ENCODE peak calls at places on chromosomes 2 and 18, in eight cellular contexts. D, C, L, V, E, Q, K and Z are unnamed samples.
A peak's percentile ranks its signal among the peaks of the same experiment; 100 is the strongest.

GRCh38 chr2:47660167-47660566 is 122.8 kb upstream of the MSH6 start:
- DNase-seq in Q (no peak), V (no peak), C (no peak), L (no peak), E (no peak), K (no peak), D (no peak), Z (no peak)

GRCh38 chr2:69538872-69539548 is 101.8 kb upstream of the NFU1 start:
- DNase-seq in L (no peak), V (no peak), E (no peak), D (no peak), K (no peak), C (no peak), Q (peak; percentile 13), Z (no peak)

GRCh38 chr2:108928660-108929377 is 60.2 kb downstream of the EDAR start:
- DNase-seq in V (no peak), Q (no peak), D (no peak), C (no peak), L (no peak), E (no peak), K (no peak), Z (no peak)

GRCh38 chr2:204535764-204536163 is 9.5 kb upstream of the PARD3B start:
- DNase-seq in V (no peak), K (no peak), E (no peak), C (no peak), Q (no peak), D (no peak), L (no peak), Z (no peak)

GRCh38 chr2:9737053-9737875 is 106.0 kb upstream of the TAF1B start:
- DNase-seq in E (no peak), D (peak; percentile 66), L (no peak), Q (no peak), K (no peak), V (no peak), C (no peak), Z (no peak)

GRCh38 chr2:207764096-207764630 is 5.5 kb downstream of the FZD5 start:
- DNase-seq in K (no peak), C (no peak), V (no peak), E (no peak), L (no peak), D (no peak), Q (no peak), Z (no peak)

GRCh38 chr2:4020153-4020552 is 316.8 kb downstream of the DCDC2C start:
- DNase-seq in D (no peak), V (no peak), L (no peak), E (no peak), Q (peak; percentile 21), C (no peak), K (peak; percentile 73), Z (no peak)

GRCh38 chr2:55519908-55520885 is 679 bp downstream of the CFAP36 start:
- DNase-seq in L (peak; percentile 48), Q (no peak), V (no peak), C (peak; percentile 44), D (peak; percentile 8), K (no peak), E (no peak), Z (no peak)

GRCh38 chr2:72139471-72139870 is 8.2 kb downstream of the CYP26B1 start:
- DNase-seq in C (no peak), D (no peak), L (peak; percentile 30), V (no peak), K (no peak), Q (no peak), E (no peak), Z (no peak)

GRCh38 chr18:5424903-5425302 is 118.9 kb downstream of the EPB41L3 start:
- DNase-seq in E (no peak), V (no peak), Q (peak; percentile 44), K (peak; percentile 66), C (no peak), L (no peak), D (peak; percentile 17), Z (no peak)

GRCh38 chr2:164657129-164657528 is 35.8 kb upstream of the GRB14 start:
- DNase-seq in L (no peak), Q (peak; percentile 86), V (no peak), D (peak; percentile 92), C (no peak), E (no peak), K (no peak), Z (no peak)

GRCh38 chr2:1675633-1676032 is 68.7 kb downstream of the PXDN start:
- DNase-seq in K (no peak), V (no peak), D (peak; percentile 96), C (no peak), L (no peak), E (no peak), Q (peak; percentile 64), Z (no peak)

GRCh38 chr2:74815955-74816354 is 18.0 kb upstream of the HK2 start:
- DNase-seq in Q (no peak), K (no peak), E (no peak), L (no peak), D (no peak), V (no peak), C (no peak), Z (no peak)

GRCh38 chr2:212843409-212844199 is 305.0 kb upstream of the ERBB4 start:
- DNase-seq in C (no peak), V (no peak), E (no peak), Q (peak; percentile 90), L (no peak), D (peak; percentile 64), K (no peak), Z (no peak)

GRCh38 chr2:235139956-235140800 is 188.4 kb downstream of the SH3BP4 start:
- DNase-seq in C (no peak), L (no peak), E (no peak), V (no peak), D (no peak), K (no peak), Q (no peak), Z (no peak)

GRCh38 chr2:168350380-168350779 is 103.0 kb upstream of the STK39 start:
- DNase-seq in K (peak; percentile 25), C (no peak), E (no peak), D (no peak), Q (no peak), L (no peak), V (no peak), Z (no peak)

GRCh38 chr18:21904856-21905255 is 164.3 kb downstream of the MIB1 start:
- DNase-seq in V (no peak), L (peak; percentile 59), Q (no peak), K (no peak), E (no peak), D (no peak), C (no peak), Z (no peak)

GRCh38 chr2:133506962-133507361 is 61.3 kb downstream of the NCKAP5 start:
- DNase-seq in C (no peak), K (no peak), E (no peak), V (no peak), L (no peak), D (no peak), Q (no peak), Z (no peak)

GRCh38 chr18:36200354-36200771 is 13.1 kb downstream of the MOCOS start:
- DNase-seq in E (no peak), L (no peak), K (no peak), C (no peak), V (no peak), D (no peak), Q (no peak), Z (no peak)

GRCh38 chr18:27413495-27414401 is 228.6 kb upstream of the CHST9 start:
- DNase-seq in E (no peak), V (no peak), K (no peak), D (peak; percentile 8), L (no peak), Q (peak; percentile 56), C (no peak), Z (no peak)

GRCh38 chr2:233469261-233470006 is 97.1 kb downstream of the USP40 start:
- DNase-seq in E (no peak), V (no peak), K (no peak), C (peak; percentile 74), D (no peak), Q (no peak), L (no peak), Z (no peak)

GRCh38 chr2:8551622-8552074 is 130.2 kb upstream of the ID2 start:
- DNase-seq in K (no peak), D (no peak), C (no peak), V (no peak), L (no peak), E (no peak), Q (no peak), Z (no peak)

GRCh38 chr2:69946351-69947077 is 14.9 kb downstream of the ASPRV1 start:
- DNase-seq in C (no peak), Q (peak; percentile 85), K (no peak), V (no peak), D (peak; percentile 62), E (peak; percentile 26), L (no peak), Z (no peak)

GRCh38 chr2:195672674-195673073 is 15.6 kb downstream of the SLC39A10 start:
- DNase-seq in D (no peak), L (no peak), Q (no peak), V (no peak), C (no peak), E (no peak), K (no peak), Z (no peak)

GRCh38 chr2:170022692-170023091 is 155.3 kb upstream of the MYO3B start:
- DNase-seq in D (peak; percentile 85), K (peak; percentile 45), C (no peak), L (no peak), Q (peak; percentile 82), E (no peak), V (no peak), Z (no peak)

GRCh38 chr2:64212346-64212745 is 68.1 kb upstream of the PELI1 start:
- DNase-seq in K (no peak), E (no peak), V (no peak), L (no peak), D (no peak), C (no peak), Q (peak; percentile 80), Z (no peak)

GRCh38 chr2:174901075-174901474 is 104.1 kb downstream of the CHN1 start:
- DNase-seq in Q (no peak), V (no peak), E (no peak), D (peak; percentile 42), L (no peak), C (no peak), K (no peak), Z (no peak)